ENCODE peak calls at places on chromosomes 11 and 22, in seven cellular contexts. O is lung, X is neural progenitor cell, V is adrenal gland, C is left ventricle myocardium inferior, G is cardiac muscle cell, N is MM.1S. Q is an unnamed sample. For H3K4me1, the result is how much of the 10 kb centered on the place peaks cover.

GRCh38 chr22:45462034-45462655 is 40.5 kb upstream of the FBLN1 start:
- DNase-seq in V (no peak), G (peak), C (no peak), N (no peak), O (no peak), X (no peak), Q (no peak)

GRCh38 chr22:48784701-48785503 is 1042.8 kb downstream of the BRD1 start:
- DNase-seq in O (peak), C (no peak), G (no peak), N (no peak), X (no peak), V (no peak), Q (peak)

GRCh38 chr11:17934194-17934593 is 78.7 kb downstream of the SERGEF start:
- DNase-seq in G (no peak), O (no peak), N (no peak), C (no peak), X (no peak), V (no peak), Q (no peak)

GRCh38 chr11:62611705-62612365 is 740 bp downstream of the EML3 start:
- DNase-seq in O (peak), X (peak), N (no peak), V (peak), C (peak), G (no peak), Q (peak)

GRCh38 chr11:69999721-70000120 is 78.4 kb upstream of the ANO1 start:
- DNase-seq in V (no peak), X (no peak), G (no peak), N (no peak), O (no peak), C (no peak), Q (no peak)

GRCh38 chr11:62806611-62807121 is 1.4 kb upstream of the NXF1 start:
- DNase-seq in X (no peak), O (no peak), G (peak), N (peak), V (peak), C (no peak), Q (peak)

GRCh38 chr22:27270818-27271510 is 530.6 kb downstream of the MN1 start:
- DNase-seq in G (peak), C (peak), O (no peak), N (no peak), V (no peak), X (peak), Q (no peak)

GRCh38 chr11:112612283-112612849 is 348.9 kb upstream of the NCAM1 start:
- DNase-seq in V (no peak), N (no peak), C (no peak), X (peak), G (peak), O (no peak), Q (no peak)

GRCh38 chr22:30261134-30261533 is 5.5 kb downstream of the OSM start:
- DNase-seq in O (no peak), G (no peak), C (no peak), V (no peak), X (no peak), N (no peak), Q (no peak)

GRCh38 chr11:9821008-9821752 is 157.3 kb downstream of the SWAP70 start:
- DNase-seq in C (no peak), V (no peak), O (no peak), X (no peak), N (no peak), G (no peak), Q (no peak)

GRCh38 chr22:30385913-30386312 is 1.3 kb downstream of the RNF215 start:
- DNase-seq in C (no peak), G (no peak), O (no peak), N (no peak), X (no peak), V (no peak), Q (no peak)

GRCh38 chr11:122796128-122796717 is 42.1 kb upstream of the CRTAM start:
- DNase-seq in C (peak), X (peak), V (peak), O (peak), G (peak), N (peak), Q (no peak)

GRCh38 chr11:12185914-12186313 is 75.5 kb downstream of the MICAL2 start:
- DNase-seq in G (peak), O (peak), C (no peak), V (no peak), N (no peak), X (peak), Q (no peak)

GRCh38 chr11:92453055-92453454 is 228.4 kb downstream of the FAT3 start:
- DNase-seq in X (no peak), O (no peak), C (no peak), G (no peak), V (no peak), N (no peak), Q (no peak)

GRCh38 chr11:2516276-2517015 is 71.6 kb downstream of the KCNQ1 start:
- DNase-seq in G (no peak), O (no peak), C (no peak), N (no peak), X (peak), V (no peak), Q (no peak)

GRCh38 chr11:17607572-17608570 is 60.8 kb downstream of the OTOG start:
- DNase-seq in C (no peak), O (peak), G (no peak), X (no peak), N (no peak), V (no peak), Q (peak)

GRCh38 chr11:68256331-68256741 is 15.4 kb downstream of the C11orf24 start:
- DNase-seq in O (no peak), N (no peak), C (peak), G (peak), V (peak), X (peak), Q (no peak)

GRCh38 chr11:35103366-35104194 is 35.4 kb upstream of the CD44 start:
- DNase-seq in C (no peak), G (no peak), V (no peak), X (no peak), O (no peak), N (no peak), Q (no peak)

GRCh38 chr11:13135385-13136271 is 126.5 kb downstream of the RASSF10 start:
- DNase-seq in C (no peak), V (no peak), X (peak), O (no peak), G (peak), N (no peak), Q (no peak)

GRCh38 chr11:129313588-129314288 is 61.9 kb upstream of the BARX2 start:
- DNase-seq in N (no peak), O (no peak), V (no peak), X (no peak), G (no peak), C (no peak), Q (no peak)

GRCh38 chr11:102990145-102990544 is 34.6 kb upstream of the MMP13 start:
- DNase-seq in G (no peak), N (no peak), O (no peak), C (no peak), V (no peak), X (no peak), Q (no peak)

GRCh38 chr11:61054927-61055562 is 47.2 kb upstream of the CD5 start:
- DNase-seq in X (no peak), G (no peak), V (no peak), C (no peak), O (no peak), N (no peak), Q (no peak)

GRCh38 chr11:61054513-61054912 is 47.8 kb upstream of the CD5 start:
- DNase-seq in V (no peak), G (no peak), N (no peak), O (no peak), X (no peak), C (no peak), Q (no peak)

GRCh38 chr11:61056981-61057380 is 45.3 kb upstream of the CD5 start:
- DNase-seq in C (no peak), O (no peak), N (no peak), V (no peak), G (no peak), X (no peak), Q (no peak)

GRCh38 chr11:61056566-61056965 is 45.7 kb upstream of the CD5 start:
- DNase-seq in G (no peak), C (no peak), V (no peak), N (no peak), X (peak), O (no peak), Q (no peak)

DNA sequence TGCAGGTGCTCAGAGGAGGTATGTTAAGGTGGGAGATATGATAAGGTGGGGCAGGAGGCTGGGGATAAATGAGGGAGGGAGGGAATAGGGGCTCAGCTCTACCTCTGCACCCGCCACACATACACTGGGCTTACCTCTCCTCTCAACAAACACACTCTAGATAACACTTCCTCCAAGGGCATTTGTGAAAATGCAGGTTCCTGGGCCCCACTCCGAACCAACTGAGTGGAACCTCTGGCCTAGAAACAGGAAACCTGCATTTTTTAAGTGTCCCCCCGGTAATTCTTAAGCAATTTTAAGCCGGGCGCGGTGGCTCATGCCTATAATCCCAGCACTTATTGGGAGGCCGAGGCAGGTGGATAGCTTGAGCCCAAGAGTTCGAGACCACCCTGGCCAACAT is 46.5 kb upstream of the CD5 start:
- DNase-seq in G (no peak), N (no peak), X (no peak), O (no peak), C (no peak), V (no peak), Q (no peak)
- H3K4me1 ChIP-seq in G (under half), N (under half), X (under half), O (under half), C (under half), V (under half), Q (under half)

DNA sequence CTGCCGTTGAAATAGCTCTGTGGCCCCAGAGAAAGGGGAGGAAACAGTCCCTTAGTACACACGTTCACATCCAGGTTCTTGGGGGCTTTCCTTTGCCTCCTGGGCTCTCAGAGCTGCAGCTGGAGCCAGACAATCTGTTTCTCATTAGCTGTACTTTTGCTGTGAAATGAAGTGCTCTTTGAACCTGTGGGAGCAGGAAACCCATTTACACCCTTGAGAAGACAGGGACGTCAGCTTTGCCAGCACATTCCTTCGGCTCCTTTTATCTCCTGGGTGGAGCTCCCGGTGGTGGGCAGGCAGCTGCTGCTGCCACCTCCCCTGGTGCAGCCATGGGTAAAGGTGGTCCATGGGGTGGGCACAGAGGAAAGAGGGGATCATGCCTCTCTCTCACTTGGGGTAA is 80.6 kb upstream of the TIMP3 start:
- DNase-seq in X (no peak), V (no peak), N (no peak), O (no peak), C (no peak), G (no peak), Q (no peak)
- H3K4me1 ChIP-seq in X (under half), V (under half), N (under half), O (under half), C (under half), G (under half), Q (under half)

GRCh38 chr11:78190374-78190773 is 1.7 kb downstream of the USP35 start:
- DNase-seq in G (no peak), X (no peak), V (no peak), N (no peak), C (no peak), O (no peak), Q (no peak)
- H3K4me1 ChIP-seq in G (under half), X (under half), V (under half), N (under half), C (half or more), O (under half), Q (under half)

GRCh38 chr11:6319879-6320410 is 356 bp downstream of the CAVIN3 start:
- DNase-seq in C (peak), X (peak), O (peak), G (peak), N (no peak), V (peak), Q (peak)
- H3K4me1 ChIP-seq in C (half or more), X (under half), O (under half), G (under half), N (under half), V (under half), Q (under half)

DNA sequence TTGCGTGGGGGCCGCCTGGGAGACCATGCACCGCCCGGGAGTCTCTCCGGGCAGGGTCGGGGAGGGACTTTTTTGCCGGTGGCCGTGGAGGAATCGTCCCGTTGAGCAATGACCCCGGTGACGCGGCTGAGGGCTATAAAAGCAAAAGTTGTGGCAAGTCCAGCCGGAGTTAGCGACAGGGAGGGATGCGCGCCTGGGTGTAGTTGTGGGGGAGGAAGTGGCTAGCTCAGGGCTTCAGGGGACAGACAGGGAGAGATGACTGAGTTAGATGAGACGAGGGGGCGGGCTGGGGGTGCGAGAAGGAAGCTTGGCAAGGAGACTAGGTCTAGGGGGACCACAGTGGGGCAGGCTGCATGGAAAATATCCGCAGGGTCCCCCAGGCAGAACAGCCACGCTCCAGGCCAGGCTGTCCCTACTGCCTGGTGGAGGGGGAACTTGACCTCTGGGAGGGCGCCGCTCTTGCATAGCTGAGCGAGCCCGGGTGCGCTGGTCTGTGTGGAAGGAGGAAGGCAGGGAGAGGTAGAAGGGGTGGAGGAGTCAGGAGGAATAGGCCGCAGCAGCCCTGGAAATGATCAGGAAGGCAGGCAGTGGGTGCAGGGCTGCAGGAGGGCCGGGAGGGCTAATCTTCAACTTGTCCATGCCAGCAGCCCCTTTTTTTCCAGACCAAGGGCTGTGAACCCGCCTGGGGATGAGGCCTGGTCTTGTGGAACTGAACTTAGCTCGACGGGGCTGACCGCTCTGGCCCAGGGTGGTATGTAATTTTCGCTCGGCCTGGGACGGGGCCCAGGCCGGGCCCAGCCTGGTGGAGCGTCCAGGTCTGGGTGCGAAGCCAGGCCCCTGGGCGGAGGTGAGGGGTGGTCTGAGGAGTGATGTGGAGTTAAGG is at the start of gene NEAT1:
- DNase-seq in N (peak), G (peak), C (peak), V (peak), X (peak), O (peak), Q (peak)
- H3K4me1 ChIP-seq in N (under half), G (half or more), C (half or more), V (under half), X (under half), O (under half), Q (half or more)

GRCh38 chr11:47181271-47181670 is 4.6 kb upstream of the ARFGAP2 start:
- DNase-seq in N (no peak), O (no peak), X (no peak), G (no peak), C (no peak), V (no peak), Q (no peak)

GRCh38 chr11:47184711-47185304 is 1.4 kb downstream of the PACSIN3 start:
- DNase-seq in X (peak), N (no peak), G (no peak), O (no peak), V (no peak), C (peak), Q (no peak)

GRCh38 chr11:47182380-47182779 is 3.9 kb downstream of the PACSIN3 start:
- DNase-seq in C (no peak), O (no peak), G (no peak), V (no peak), X (no peak), N (no peak), Q (no peak)

GRCh38 chr11:47183969-47184368 is 2.3 kb downstream of the PACSIN3 start:
- DNase-seq in C (peak), N (no peak), G (no peak), V (no peak), X (no peak), O (no peak), Q (no peak)

DNA sequence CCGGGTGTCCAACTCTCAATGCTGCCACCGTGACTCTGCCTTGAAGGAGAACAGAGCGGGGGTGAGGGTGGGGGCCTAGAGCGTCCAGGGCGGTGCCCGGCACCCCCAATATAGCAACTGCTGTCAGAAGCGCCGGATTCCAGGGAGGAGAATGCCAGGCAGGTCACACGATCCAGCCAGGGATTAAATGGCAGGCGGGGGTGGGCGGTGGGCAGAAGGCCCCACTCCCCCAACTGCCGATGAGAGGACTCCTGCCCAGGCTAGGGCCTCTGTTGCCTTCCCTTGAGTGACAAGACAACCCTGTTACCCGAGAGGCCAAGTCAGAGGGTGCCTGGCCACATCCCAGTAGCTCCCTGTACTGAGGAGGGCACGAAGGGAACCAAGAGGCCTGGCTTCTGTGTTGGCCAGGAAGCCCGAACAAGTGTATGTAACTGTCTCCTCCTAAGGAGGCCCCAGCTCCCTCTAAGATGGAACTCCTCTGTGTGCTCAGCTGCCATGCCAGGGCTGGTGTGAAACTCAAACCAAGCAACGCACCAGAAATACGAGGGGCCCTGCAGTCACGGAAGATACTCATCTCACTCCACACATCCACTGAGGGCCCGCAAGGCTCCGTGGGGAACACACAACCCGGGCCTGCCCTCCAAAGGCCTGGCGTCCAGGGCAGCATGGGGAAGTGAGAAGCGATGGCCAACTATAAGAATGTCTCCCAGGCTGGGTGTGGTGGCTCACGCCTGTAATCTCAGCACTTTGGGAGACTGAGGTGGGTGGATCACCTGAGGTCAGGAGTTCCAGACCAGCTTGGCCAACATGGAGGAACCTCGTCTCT is 3.0 kb downstream of the PACSIN3 start:
- DNase-seq in O (no peak), X (no peak), G (no peak), V (no peak), C (peak), N (no peak), Q (no peak)
- H3K4me1 ChIP-seq in O (under half), X (under half), G (under half), V (under half), C (half or more), N (under half), Q (under half)

GRCh38 chr11:86722041-86722440 is 49.6 kb upstream of the ME3 start:
- DNase-seq in C (no peak), G (no peak), X (no peak), O (no peak), N (no peak), V (no peak), Q (no peak)
- H3K4me1 ChIP-seq in C (under half), G (under half), X (under half), O (under half), N (under half), V (under half), Q (under half)

DNA sequence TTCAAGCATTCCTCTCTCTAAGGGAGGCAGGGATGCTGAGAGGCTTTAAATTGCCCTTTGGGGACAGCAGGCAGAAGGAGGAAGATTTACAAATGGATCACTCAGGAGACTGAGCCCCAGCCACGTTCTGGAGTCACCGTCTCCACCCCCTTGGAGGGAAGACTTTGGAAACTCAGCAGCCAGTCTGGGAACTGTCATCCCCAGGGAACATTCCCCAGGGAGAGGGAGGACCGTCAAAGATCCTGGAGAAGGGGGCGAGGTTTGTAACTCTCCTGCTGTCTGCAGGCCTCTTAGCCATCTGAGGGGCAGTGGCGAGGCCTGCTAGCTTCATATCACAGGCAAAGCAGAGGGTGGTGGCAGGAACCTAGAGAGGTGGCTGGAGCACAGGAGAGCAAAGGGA is 56.1 kb upstream of the SLC22A12 start:
- DNase-seq in V (no peak), X (no peak), O (no peak), G (no peak), C (no peak), N (no peak), Q (no peak)
- H3K4me1 ChIP-seq in V (under half), X (under half), O (under half), G (under half), C (under half), N (under half), Q (under half)

DNA sequence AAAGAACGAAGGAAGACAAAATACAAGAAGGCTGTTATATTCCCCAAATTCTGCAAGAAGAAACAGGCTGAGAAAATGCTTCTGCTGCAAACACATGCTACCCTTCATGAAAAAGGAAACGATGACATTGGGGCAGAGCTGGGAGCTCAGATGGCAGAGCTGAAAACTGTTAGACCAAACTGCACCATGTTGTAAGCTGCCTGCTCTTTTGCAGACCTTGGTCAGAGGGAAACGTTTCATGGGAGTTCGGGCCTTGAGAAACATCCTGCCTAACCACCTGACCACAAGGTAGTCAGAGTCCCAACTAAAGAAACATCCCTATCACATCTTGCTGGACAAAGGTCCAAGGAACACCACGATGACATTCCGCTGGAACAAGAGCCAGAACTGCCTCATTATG is 110.6 kb upstream of the CTSC start:
- DNase-seq in N (no peak), G (no peak), O (no peak), V (no peak), X (no peak), C (no peak), Q (no peak)
- H3K4me1 ChIP-seq in N (under half), G (under half), O (under half), V (under half), X (under half), C (under half), Q (under half)